ENCODE peak calls at places on chromosomes 12 and 14, in four cellular contexts. One of them, this sample, is unnamed.

GRCh38 chr12:113320401-113320800 is 14.5 kb downstream of the SLC8B1 start:
- DNase-seq in NCI-H1436: no peak
- DNase-seq in sigmoid colon: no peak
- DNase-seq in ELF-1: no peak
- DNase-seq in this sample: no peak

GRCh38 chr12:52837781-52838736 is 3.9 kb upstream of the KRT79 start:
- DNase-seq in NCI-H1436: no peak
- DNase-seq in sigmoid colon: no peak
- DNase-seq in ELF-1: no peak
- DNase-seq in this sample: no peak

GRCh38 chr14:102209224-102209966 is 69.7 kb downstream of the WDR20 start:
- DNase-seq in NCI-H1436: no peak
- DNase-seq in sigmoid colon: peak; percentile 60
- DNase-seq in ELF-1: peak; percentile 59
- DNase-seq in this sample: peak; percentile 32

GRCh38 chr12:98916106-98916505 is 271.0 kb downstream of the APAF1 start:
- DNase-seq in NCI-H1436: no peak
- DNase-seq in sigmoid colon: no peak
- DNase-seq in ELF-1: no peak
- DNase-seq in this sample: no peak

GRCh38 chr12:53754633-53755261 is 3.0 kb upstream of the CISTR start:
- DNase-seq in NCI-H1436: no peak
- DNase-seq in sigmoid colon: no peak
- DNase-seq in ELF-1: no peak
- DNase-seq in this sample: no peak

GRCh38 chr14:93045965-93046695 is 69.6 kb downstream of the ITPK1 start:
- DNase-seq in NCI-H1436: no peak
- DNase-seq in sigmoid colon: no peak
- DNase-seq in ELF-1: no peak
- DNase-seq in this sample: no peak

GRCh38 chr12:110669193-110669502 is 19.8 kb downstream of the HVCN1 start:
- DNase-seq in NCI-H1436: no peak
- DNase-seq in sigmoid colon: no peak
- DNase-seq in ELF-1: no peak
- DNase-seq in this sample: no peak

GRCh38 chr12:124770725-124771124 is 92.9 kb downstream of the SCARB1 start:
- DNase-seq in NCI-H1436: no peak
- DNase-seq in sigmoid colon: no peak
- DNase-seq in ELF-1: no peak
- DNase-seq in this sample: no peak

GRCh38 chr12:6608592-6609311 is 1.6 kb upstream of the CHD4 start:
- DNase-seq in NCI-H1436: no peak
- DNase-seq in sigmoid colon: peak; percentile 81
- DNase-seq in ELF-1: peak; percentile 39
- DNase-seq in this sample: no peak